ENCODE peak calls at places on chromosome 4, in ten cellular contexts. P, U, J, A, M, D, L, F, E and B are unnamed samples.

GRCh38 chr4:32994956-32995849 is 2275.0 kb downstream of the PCDH7 start:
- DNase-seq in P (no peak), U (no peak), J (no peak), A (no peak), M (no peak), D (no peak), L (no peak), F (no peak), E (no peak), B (no peak)

GRCh38 chr4:70183168-70183939 is 12.2 kb upstream of the ODAM start:
- DNase-seq in P (no peak), U (no peak), J (peak; percentile 64), A (peak; percentile 49), M (peak; percentile 66), D (no peak), L (no peak), F (peak; percentile 67), E (no peak), B (no peak)

GRCh38 chr4:11106769-11107168 is 321.9 kb downstream of the HS3ST1 start:
- DNase-seq in P (no peak), U (no peak), J (no peak), A (no peak), M (no peak), D (no peak), L (no peak), F (no peak), E (no peak), B (no peak)

GRCh38 chr4:153204247-153205027 is at the start of gene TRIM2:
- DNase-seq in P (peak; percentile 81), U (no peak), J (no peak), A (peak; percentile 89), M (no peak), D (peak; percentile 91), L (peak; percentile 68), F (peak; percentile 89), E (no peak), B (peak; percentile 79)

GRCh38 chr4:73312967-73313366 is 54.4 kb upstream of the ANKRD17 start:
- DNase-seq in P (no peak), U (no peak), J (no peak), A (no peak), M (no peak), D (no peak), L (no peak), F (no peak), E (no peak), B (no peak)

GRCh38 chr4:24495388-24495787 is 89.0 kb downstream of the DHX15 start:
- DNase-seq in P (no peak), U (no peak), J (no peak), A (no peak), M (no peak), D (no peak), L (no peak), F (no peak), E (no peak), B (no peak)

GRCh38 chr4:11507920-11508319 is 79.2 kb upstream of the HS3ST1 start:
- DNase-seq in P (peak; percentile 38), U (no peak), J (no peak), A (no peak), M (no peak), D (no peak), L (no peak), F (no peak), E (no peak), B (no peak)

GRCh38 chr4:15805583-15806517 is 27.7 kb downstream of the CD38 start:
- DNase-seq in P (no peak), U (no peak), J (peak; percentile 71), A (peak; percentile 73), M (no peak), D (no peak), L (peak; percentile 48), F (peak; percentile 57), E (no peak), B (peak; percentile 62)

GRCh38 chr4:76513517-76513916 is 78.5 kb downstream of the SHROOM3 start:
- DNase-seq in P (no peak), U (no peak), J (no peak), A (peak; percentile 21), M (no peak), D (no peak), L (no peak), F (no peak), E (no peak), B (no peak)